ENCODE peak calls at places on chromosomes 11 and 22, in eight cellular contexts. H is psoas muscle, P is astrocyte of the spinal cord, N is type B pancreatic cell, X is OCI-LY7, G is endodermal cell, Y is uterus, S is testis. J is an unnamed sample.

GRCh38 chr11:91946397-91947090 is 278.1 kb upstream of the FAT3 start:
- DNase-seq in H (no peak), S (no peak), Y (no peak), N (no peak), G (no peak), X (no peak), P (peak), J (no peak)

GRCh38 chr11:47672283-47672730 is 29.9 kb upstream of the MTCH2 start:
- DNase-seq in S (no peak), N (no peak), G (no peak), Y (no peak), H (no peak), P (no peak), X (no peak), J (no peak)

GRCh38 chr11:90803366-90803765 is 580.5 kb upstream of the CHORDC1 start:
- DNase-seq in H (no peak), S (no peak), P (no peak), N (no peak), G (no peak), Y (no peak), X (no peak), J (no peak)

GRCh38 chr11:2482745-2483144 is 37.9 kb downstream of the KCNQ1 start:
- DNase-seq in S (no peak), P (no peak), G (no peak), H (no peak), X (no peak), Y (no peak), N (peak), J (no peak)

GRCh38 chr11:57219021-57219627 is 17.9 kb downstream of the APLNR start:
- DNase-seq in Y (no peak), X (no peak), G (no peak), N (no peak), P (no peak), S (no peak), H (no peak), J (no peak)

GRCh38 chr11:86245369-86246292 is 1.1 kb downstream of the EED start:
- DNase-seq in N (no peak), Y (no peak), P (peak), X (peak), H (no peak), G (peak), S (peak), J (peak)

GRCh38 chr11:60762851-60763691 is 6.4 kb downstream of the MS4A15 start:
- DNase-seq in N (no peak), H (no peak), S (no peak), G (no peak), Y (no peak), P (no peak), X (peak), J (peak)

GRCh38 chr11:112464949-112465348 is 204.3 kb upstream of the PLET1 start:
- DNase-seq in S (no peak), N (no peak), P (no peak), Y (no peak), G (no peak), H (no peak), X (no peak), J (no peak)

GRCh38 chr11:69437001-69437875 is 44.2 kb upstream of the LINC01488 start:
- DNase-seq in X (no peak), P (peak), H (peak), S (no peak), Y (no peak), G (peak), N (no peak), J (no peak)

GRCh38 chr11:47413908-47414684 is 5.7 kb downstream of the SLC39A13 start:
- DNase-seq in N (no peak), Y (peak), S (peak), G (no peak), X (no peak), H (no peak), P (peak), J (no peak)

GRCh38 chr11:19259487-19260345 is 19.0 kb upstream of the E2F8 start:
- DNase-seq in G (peak), P (peak), X (peak), N (no peak), H (peak), S (peak), Y (peak), J (peak)

GRCh38 chr11:119523801-119524200 is 100.8 kb upstream of the THY1 start:
- DNase-seq in Y (no peak), N (no peak), S (no peak), X (no peak), H (no peak), G (no peak), P (no peak), J (no peak)

GRCh38 chr11:96321066-96321465 is 21.9 kb downstream of the MAML2 start:
- DNase-seq in P (no peak), Y (no peak), N (no peak), X (no peak), S (no peak), H (no peak), G (no peak), J (no peak)

GRCh38 chr11:114309517-114309916 is 13.3 kb downstream of the NNMT start:
- DNase-seq in H (no peak), P (no peak), Y (no peak), G (no peak), N (no peak), X (no peak), S (no peak), J (no peak)

GRCh38 chr22:23533771-23534191 is 46.3 kb downstream of the IGLL1 start:
- DNase-seq in Y (no peak), N (no peak), S (no peak), P (no peak), X (no peak), G (peak), H (no peak), J (no peak)

GRCh38 chr11:117658809-117659208 is 138.2 kb downstream of the DSCAML1 start:
- DNase-seq in P (no peak), S (no peak), Y (no peak), G (no peak), N (no peak), H (no peak), X (no peak), J (no peak)

GRCh38 chr11:130728185-130729160 is 187.8 kb downstream of the SNX19 start:
- DNase-seq in P (no peak), S (no peak), G (peak), Y (no peak), X (no peak), N (no peak), H (no peak), J (no peak)

GRCh38 chr22:43867839-43868652 is 5.7 kb upstream of the SULT4A1 start:
- DNase-seq in G (peak), N (no peak), H (peak), Y (no peak), P (peak), S (peak), X (peak), J (no peak)

GRCh38 chr22:30636226-30637077 is 871 bp downstream of the SLC35E4 start:
- DNase-seq in H (peak), S (no peak), N (no peak), X (peak), P (peak), G (peak), Y (peak), J (peak)

GRCh38 chr11:85310479-85310878 is 316.7 kb downstream of the DLG2 start:
- DNase-seq in X (peak), H (no peak), Y (no peak), S (no peak), P (no peak), N (no peak), G (no peak), J (no peak)

GRCh38 chr11:101955278-101955677 is 39.0 kb upstream of the ANGPTL5 start:
- DNase-seq in X (no peak), G (no peak), Y (no peak), P (no peak), N (no peak), H (no peak), S (no peak), J (no peak)

GRCh38 chr22:28728621-28729313 is 12.9 kb downstream of the CHEK2 start:
- DNase-seq in P (no peak), N (no peak), Y (no peak), X (no peak), S (no peak), H (no peak), G (no peak), J (no peak)

GRCh38 chr22:28171135-28171534 is 252.1 kb upstream of the PITPNB start:
- DNase-seq in P (peak), N (no peak), Y (no peak), S (no peak), G (no peak), X (no peak), H (no peak), J (no peak)

DNA sequence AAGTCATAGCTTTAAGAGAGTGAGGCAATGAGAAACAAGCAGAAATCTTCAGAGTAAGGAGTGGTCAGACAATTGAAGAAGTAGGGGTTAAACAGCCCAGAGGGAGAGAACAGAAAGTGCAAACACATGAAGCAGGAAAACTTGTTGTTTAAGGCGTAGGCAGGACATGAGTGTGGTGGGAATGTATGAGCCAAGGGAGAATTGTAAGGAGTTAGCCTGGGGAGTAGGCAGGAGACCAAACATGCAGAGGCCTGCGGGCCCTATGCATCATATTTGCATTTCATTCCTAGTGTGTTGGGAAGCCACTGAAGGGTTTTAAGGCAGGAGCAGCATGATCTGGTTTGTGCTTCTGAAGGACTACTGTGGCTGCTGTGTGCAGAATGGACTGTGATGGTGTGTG is 180.0 kb upstream of the C11orf87 start:
- DNase-seq in G (peak), Y (no peak), X (no peak), P (no peak), N (no peak), H (no peak), S (no peak), J (no peak)
- TF ChIP-seq CTCF in G (no peak), Y (no peak), X (no peak), P (no peak), N (no peak), H (no peak), S (no peak), J (no peak)

GRCh38 chr11:42768576-42768975 is 543.2 kb upstream of the API5 start:
- DNase-seq in X (no peak), Y (no peak), H (no peak), N (no peak), S (no peak), G (no peak), P (no peak), J (no peak)

GRCh38 chr11:42764936-42765335 is 546.9 kb upstream of the API5 start:
- DNase-seq in Y (no peak), X (no peak), N (no peak), H (no peak), P (no peak), S (no peak), G (no peak), J (no peak)

GRCh38 chr11:42772886-42773285 is 538.9 kb upstream of the API5 start:
- DNase-seq in N (no peak), S (no peak), Y (no peak), P (no peak), H (no peak), X (no peak), G (no peak), J (no peak)

GRCh38 chr11:42766191-42766590 is 545.6 kb upstream of the API5 start:
- DNase-seq in Y (no peak), N (no peak), H (no peak), P (no peak), G (no peak), X (no peak), S (no peak), J (no peak)

DNA sequence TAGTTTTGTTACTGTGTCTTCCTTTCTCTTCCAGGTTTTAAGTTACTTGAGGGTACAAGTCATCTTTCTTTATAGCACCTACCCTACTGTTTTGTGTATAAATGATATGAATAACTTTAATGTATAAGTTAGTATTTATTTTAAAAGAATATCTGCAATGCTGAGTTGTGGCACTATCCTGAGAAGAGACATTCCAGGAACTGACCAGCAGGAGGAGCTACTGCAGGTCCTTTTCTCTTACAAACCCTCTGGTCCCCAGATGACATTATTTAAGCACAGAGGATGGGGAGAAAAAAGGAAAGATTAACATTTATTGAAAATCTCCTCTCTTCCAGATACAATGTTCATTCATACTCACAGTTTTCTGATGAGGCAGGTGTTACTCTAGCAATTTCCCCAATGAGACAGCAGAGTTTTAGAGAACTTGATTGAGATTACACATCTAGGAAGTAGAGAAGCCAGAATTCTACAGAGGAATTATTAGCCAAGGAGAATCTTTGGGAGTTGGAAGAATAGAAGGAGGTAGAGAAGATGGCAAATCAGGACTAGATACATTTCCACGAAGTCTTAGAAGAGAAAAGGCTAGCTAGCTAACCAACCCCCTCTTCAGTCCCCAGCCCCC is 541.2 kb upstream of the API5 start:
- DNase-seq in X (peak), H (no peak), S (peak), N (no peak), Y (no peak), P (no peak), G (peak), J (peak)
- TF ChIP-seq CTCF in X (peak), H (peak), S (peak), N (peak), Y (peak), P (peak), G (peak), J (peak)

DNA sequence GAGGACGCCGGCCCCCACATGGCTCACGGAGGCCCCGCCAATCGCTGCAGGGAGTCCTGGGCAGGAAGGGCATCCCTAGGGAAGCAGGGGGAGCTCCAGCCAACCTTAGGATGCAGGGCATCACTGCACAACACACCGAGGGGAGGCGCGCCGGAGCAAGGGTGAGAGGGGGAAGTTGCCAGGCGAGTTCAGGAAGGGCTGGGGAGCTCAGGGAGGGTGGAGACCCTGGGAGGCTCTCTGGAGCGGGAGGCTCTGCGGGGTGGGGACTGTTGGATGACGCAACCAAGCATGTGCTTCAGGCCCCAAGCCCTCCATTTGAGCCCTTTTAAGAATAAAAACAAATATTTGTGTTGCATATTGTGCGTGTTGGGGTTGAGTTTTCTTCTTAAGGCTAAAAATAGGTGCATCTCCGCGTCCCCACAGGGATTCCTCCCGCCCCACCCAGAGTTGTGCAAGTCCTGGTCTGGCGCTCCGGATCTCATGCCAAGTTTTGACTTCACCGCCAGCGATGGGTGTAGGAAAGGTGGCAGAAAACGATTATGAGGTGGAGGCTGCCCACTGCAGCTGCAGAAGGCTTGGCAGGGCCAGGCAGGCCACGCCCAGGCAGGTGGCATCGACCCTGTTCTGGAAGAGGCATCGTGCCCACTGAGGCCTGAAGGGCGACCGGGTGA is 65.2 kb downstream of the WNT7B start:
- DNase-seq in Y (no peak), X (no peak), G (no peak), P (no peak), N (no peak), H (peak), S (no peak), J (no peak)
- TF ChIP-seq CTCF in Y (no peak), X (no peak), G (no peak), P (no peak), N (no peak), H (no peak), S (no peak), J (no peak)

DNA sequence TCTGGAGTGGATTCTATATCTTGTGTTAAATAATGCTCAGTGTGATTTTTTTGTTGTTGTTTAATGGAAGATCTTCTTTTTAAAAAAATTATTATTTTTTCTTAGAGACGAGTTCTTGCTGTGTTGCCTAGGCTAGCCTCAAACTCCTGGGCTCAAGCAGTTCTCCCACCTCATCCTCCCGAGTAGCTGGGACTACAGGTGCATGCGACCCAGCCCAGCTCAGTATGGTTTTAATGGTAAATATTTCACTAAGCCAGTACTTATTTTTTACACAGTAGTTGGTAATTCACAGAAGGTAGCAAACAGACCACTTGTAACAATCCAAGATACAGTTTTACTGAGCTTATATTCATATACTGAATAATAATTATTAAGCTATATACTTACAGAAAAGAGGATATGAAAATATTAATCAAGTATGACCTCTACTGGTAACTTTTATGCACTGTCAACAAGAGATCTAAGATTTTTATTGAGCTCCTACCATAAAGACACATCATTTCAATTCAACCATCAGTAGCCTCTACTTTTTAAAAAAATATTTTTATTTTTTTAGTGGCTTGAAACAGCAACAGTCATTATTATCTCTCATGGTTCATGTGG is 6.1 kb upstream of the CD59 start:
- DNase-seq in N (no peak), S (no peak), H (no peak), X (peak), P (peak), G (no peak), Y (no peak), J (no peak)
- TF ChIP-seq CTCF in N (peak), S (peak), H (peak), X (peak), P (peak), G (peak), Y (peak), J (peak)

GRCh38 chr11:17498475-17498874 is 21.8 kb upstream of the ABCC8 start:
- DNase-seq in H (no peak), S (no peak), G (peak), P (no peak), N (no peak), X (no peak), Y (no peak), J (no peak)
- TF ChIP-seq CTCF in H (peak), S (no peak), G (peak), P (peak), N (peak), X (no peak), Y (no peak), J (no peak)

GRCh38 chr11:61955031-61955415 is 4.9 kb downstream of the BEST1 start:
- DNase-seq in Y (peak), N (peak), H (peak), S (peak), G (peak), P (peak), X (no peak), J (peak)
- TF ChIP-seq CTCF in Y (no peak), N (no peak), H (no peak), S (no peak), G (peak), P (peak), X (no peak), J (no peak)

GRCh38 chr11:70650075-70650909 is 252.0 kb downstream of the CTTN start:
- DNase-seq in S (peak), N (peak), G (peak), X (peak), Y (peak), P (peak), H (no peak), J (peak)
- TF ChIP-seq CTCF in S (no peak), N (no peak), G (no peak), X (no peak), Y (no peak), P (no peak), H (no peak), J (no peak)

DNA sequence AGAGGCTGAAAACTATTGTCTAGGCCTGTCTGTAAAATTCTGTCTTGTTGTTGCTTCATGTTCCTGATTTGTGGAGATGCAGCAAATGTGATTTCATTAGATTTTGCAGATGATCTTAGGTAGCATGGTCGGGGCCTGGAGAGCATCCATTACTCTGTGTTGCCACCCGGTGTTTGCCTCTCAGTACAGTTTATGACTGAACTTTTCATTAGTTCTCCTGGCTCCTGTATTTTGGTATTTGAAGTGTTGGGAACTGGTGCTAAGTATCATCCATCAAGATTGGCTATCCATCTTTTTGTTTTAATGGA is 7.7 kb downstream of the YWHAH start:
- DNase-seq in H (no peak), P (peak), X (no peak), G (no peak), Y (no peak), N (no peak), S (no peak), J (no peak)
- TF ChIP-seq CTCF in H (no peak), P (no peak), X (peak), G (peak), Y (no peak), N (no peak), S (no peak), J (no peak)

GRCh38 chr11:100863080-100863581 is 176.0 kb downstream of the ARHGAP42 start:
- DNase-seq in Y (no peak), P (peak), N (no peak), G (no peak), H (no peak), X (no peak), S (peak), J (no peak)
- TF ChIP-seq CTCF in Y (no peak), P (no peak), N (no peak), G (no peak), H (no peak), X (no peak), S (no peak), J (no peak)

DNA sequence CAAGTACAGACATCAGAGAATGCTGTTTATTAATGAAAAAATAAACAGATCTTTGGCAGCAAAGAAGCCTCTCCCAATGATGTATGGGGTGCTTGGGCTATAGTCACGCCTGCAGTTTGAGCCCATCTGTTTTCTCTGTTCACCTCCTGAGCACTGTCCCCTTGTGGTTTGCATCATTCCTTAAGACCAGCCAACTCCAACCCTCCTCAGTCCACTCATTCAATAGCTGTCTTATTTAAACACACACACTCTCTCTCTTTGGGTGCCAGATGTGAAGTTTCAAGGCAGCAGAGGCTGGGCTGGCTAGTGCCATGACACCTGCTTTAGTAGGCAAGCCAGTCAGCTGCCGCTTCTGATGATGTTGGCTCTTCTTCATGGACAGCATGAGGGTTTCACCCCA is 58.1 kb downstream of the POLD3 start:
- DNase-seq in Y (no peak), N (no peak), S (no peak), X (no peak), G (no peak), H (peak), P (peak), J (no peak)
- TF ChIP-seq CTCF in Y (no peak), N (no peak), S (no peak), X (no peak), G (no peak), H (no peak), P (no peak), J (no peak)

J was measured in GM13976.